ENCODE peak calls at places on chromosome 15, in four cellular contexts. One of them, this sample, is unnamed.

GRCh38 chr15:89459271-89460038 is 36.9 kb downstream of the RHCG start:
- DNase-seq in HepG2: peak; percentile 77
- DNase-seq in SK-N-SH: no peak
- DNase-seq in GM12891: no peak
- DNase-seq in this sample: no peak

GRCh38 chr15:40684381-40684780 is 10.6 kb upstream of the RAD51 start:
- DNase-seq in HepG2: no peak
- DNase-seq in SK-N-SH: no peak
- DNase-seq in GM12891: no peak
- DNase-seq in this sample: no peak

GRCh38 chr15:68113273-68113672 is 59.2 kb downstream of the PIAS1 start:
- DNase-seq in GM12891: no peak
- DNase-seq in SK-N-SH: peak; percentile 15
- DNase-seq in HepG2: peak; percentile 64
- DNase-seq in this sample: no peak

GRCh38 chr15:57865294-57865693 is 158.8 kb downstream of the POLR2M start:
- DNase-seq in GM12891: no peak
- DNase-seq in HepG2: no peak
- DNase-seq in SK-N-SH: peak; percentile 6
- DNase-seq in this sample: no peak

GRCh38 chr15:71083349-71083748 is 31.9 kb upstream of the THSD4 start:
- DNase-seq in SK-N-SH: no peak
- DNase-seq in GM12891: no peak
- DNase-seq in HepG2: no peak
- DNase-seq in this sample: no peak

GRCh38 chr15:50857763-50858162 is 50.7 kb upstream of the AP4E1 start:
- DNase-seq in SK-N-SH: no peak
- DNase-seq in GM12891: no peak
- DNase-seq in HepG2: no peak
- DNase-seq in this sample: no peak

GRCh38 chr15:49644364-49644794 is 23.5 kb downstream of the DTWD1 start:
- DNase-seq in GM12891: no peak
- DNase-seq in HepG2: no peak
- DNase-seq in SK-N-SH: no peak
- DNase-seq in this sample: no peak

GRCh38 chr15:68256675-68257450 is 20.7 kb upstream of the FEM1B start:
- DNase-seq in SK-N-SH: no peak
- DNase-seq in HepG2: peak; percentile 56
- DNase-seq in GM12891: peak; percentile 33
- DNase-seq in this sample: peak; percentile 33

GRCh38 chr15:29805043-29805707 is 17.1 kb downstream of the TJP1 start:
- DNase-seq in SK-N-SH: no peak
- DNase-seq in HepG2: peak; percentile 18
- DNase-seq in GM12891: no peak
- DNase-seq in this sample: no peak

GRCh38 chr15:41853191-41853590 is 14.5 kb downstream of the PLA2G4B start:
- DNase-seq in HepG2: no peak
- DNase-seq in SK-N-SH: no peak
- DNase-seq in GM12891: no peak
- DNase-seq in this sample: no peak

GRCh38 chr15:71732636-71733035 is 77.7 kb upstream of the NR2E3 start:
- DNase-seq in HepG2: peak; percentile 45
- DNase-seq in SK-N-SH: no peak
- DNase-seq in GM12891: no peak
- DNase-seq in this sample: no peak

GRCh38 chr15:40352221-40352901 is 1.5 kb downstream of the PHGR1 start:
- DNase-seq in SK-N-SH: no peak
- DNase-seq in HepG2: no peak
- DNase-seq in GM12891: no peak
- DNase-seq in this sample: no peak

GRCh38 chr15:77076325-77076915 is 5.5 kb upstream of the TSPAN3 start:
- DNase-seq in HepG2: no peak
- DNase-seq in GM12891: no peak
- DNase-seq in SK-N-SH: no peak
- DNase-seq in this sample: no peak

GRCh38 chr15:90142216-90143175 is 40.2 kb upstream of the IDH2 start:
- DNase-seq in SK-N-SH: no peak
- DNase-seq in GM12891: no peak
- DNase-seq in HepG2: no peak
- DNase-seq in this sample: no peak

GRCh38 chr15:40353697-40354096 is 2.9 kb downstream of the PHGR1 start:
- DNase-seq in HepG2: no peak
- DNase-seq in SK-N-SH: no peak
- DNase-seq in GM12891: no peak
- DNase-seq in this sample: no peak

GRCh38 chr15:37903932-37904493 is 30.4 kb upstream of the TMCO5A start:
- DNase-seq in HepG2: no peak
- DNase-seq in GM12891: no peak
- DNase-seq in SK-N-SH: peak; percentile 34
- DNase-seq in this sample: no peak

GRCh38 chr15:85793641-85794597 is 806 bp downstream of the KLHL25 start:
- DNase-seq in SK-N-SH: peak; percentile 73
- DNase-seq in HepG2: peak; percentile 28
- DNase-seq in GM12891: no peak
- DNase-seq in this sample: peak; percentile 53

GRCh38 chr15:91965501-91966180 is 112.1 kb downstream of the SLCO3A1 start:
- DNase-seq in HepG2: no peak
- DNase-seq in GM12891: no peak
- DNase-seq in SK-N-SH: no peak
- DNase-seq in this sample: no peak

GRCh38 chr15:92930061-92930460 is 29.9 kb downstream of the CHD2 start:
- DNase-seq in HepG2: no peak
- DNase-seq in GM12891: no peak
- DNase-seq in SK-N-SH: no peak
- DNase-seq in this sample: no peak

GRCh38 chr15:86772369-86773059 is 692.8 kb downstream of the AGBL1 start:
- DNase-seq in SK-N-SH: no peak
- DNase-seq in GM12891: no peak
- DNase-seq in HepG2: no peak
- DNase-seq in this sample: no peak

GRCh38 chr15:48671381-48672022 is 26.0 kb upstream of the FBN1 start:
- DNase-seq in SK-N-SH: no peak
- DNase-seq in GM12891: no peak
- DNase-seq in HepG2: no peak
- DNase-seq in this sample: no peak

GRCh38 chr15:31501074-31501473 is 174.4 kb downstream of the KLF13 start:
- DNase-seq in GM12891: no peak
- DNase-seq in SK-N-SH: no peak
- DNase-seq in HepG2: no peak
- DNase-seq in this sample: no peak

GRCh38 chr15:38378162-38378560 is 75.8 kb upstream of the FAM98B start:
- DNase-seq in GM12891: no peak
- DNase-seq in HepG2: no peak
- DNase-seq in SK-N-SH: no peak
- DNase-seq in this sample: no peak

GRCh38 chr15:41780266-41780665 is 6.0 kb downstream of the MAPKBP1 start:
- DNase-seq in GM12891: no peak
- DNase-seq in HepG2: peak; percentile 79
- DNase-seq in SK-N-SH: no peak
- DNase-seq in this sample: no peak

GRCh38 chr15:81331600-81331999 is 7.7 kb upstream of the STARD5 start:
- DNase-seq in GM12891: no peak
- DNase-seq in HepG2: no peak
- DNase-seq in SK-N-SH: no peak
- DNase-seq in this sample: no peak

GRCh38 chr15:47415539-47415971 is 301.8 kb upstream of the SEMA6D start:
- DNase-seq in GM12891: no peak
- DNase-seq in HepG2: peak; percentile 4
- DNase-seq in SK-N-SH: no peak
- DNase-seq in this sample: no peak

GRCh38 chr15:63880744-63881143 is 47.0 kb upstream of the HERC1 start:
- DNase-seq in GM12891: no peak
- DNase-seq in HepG2: no peak
- DNase-seq in SK-N-SH: no peak
- DNase-seq in this sample: no peak

GRCh38 chr15:91954211-91954804 is 100.8 kb downstream of the SLCO3A1 start:
- DNase-seq in SK-N-SH: no peak
- DNase-seq in GM12891: no peak
- DNase-seq in HepG2: no peak
- DNase-seq in this sample: no peak

GRCh38 chr15:91104111-91104510 is 4.1 kb downstream of the SV2B start:
- DNase-seq in SK-N-SH: no peak
- DNase-seq in GM12891: no peak
- DNase-seq in HepG2: no peak
- DNase-seq in this sample: no peak

GRCh38 chr15:73048624-73049295 is 3.5 kb upstream of the NEO1 start:
- DNase-seq in GM12891: no peak
- DNase-seq in SK-N-SH: no peak
- DNase-seq in HepG2: no peak
- DNase-seq in this sample: no peak

GRCh38 chr15:31304736-31305365 is 21.8 kb upstream of the KLF13 start:
- DNase-seq in HepG2: no peak
- DNase-seq in GM12891: no peak
- DNase-seq in SK-N-SH: peak; percentile 81
- DNase-seq in this sample: no peak

GRCh38 chr15:39585871-39586301 is 5.0 kb downstream of the THBS1 start:
- DNase-seq in HepG2: no peak
- DNase-seq in GM12891: no peak
- DNase-seq in SK-N-SH: no peak
- DNase-seq in this sample: no peak

GRCh38 chr15:84685304-84685703 is 27.3 kb upstream of the NMB start:
- DNase-seq in GM12891: no peak
- DNase-seq in SK-N-SH: no peak
- DNase-seq in HepG2: no peak
- DNase-seq in this sample: no peak

GRCh38 chr15:85579957-85580694 is 199.7 kb downstream of the AKAP13 start:
- DNase-seq in GM12891: no peak
- DNase-seq in HepG2: no peak
- DNase-seq in SK-N-SH: no peak
- DNase-seq in this sample: no peak

GRCh38 chr15:35724626-35725025 is 178.7 kb upstream of the DPH6 start:
- DNase-seq in HepG2: no peak
- DNase-seq in GM12891: no peak
- DNase-seq in SK-N-SH: no peak
- DNase-seq in this sample: no peak

GRCh38 chr15:31347067-31347975 is 20.7 kb downstream of the KLF13 start:
- DNase-seq in SK-N-SH: no peak
- DNase-seq in GM12891: no peak
- DNase-seq in HepG2: no peak
- DNase-seq in this sample: no peak

GRCh38 chr15:71656425-71656824 is 153.9 kb upstream of the NR2E3 start:
- DNase-seq in GM12891: no peak
- DNase-seq in SK-N-SH: no peak
- DNase-seq in HepG2: no peak
- DNase-seq in this sample: no peak

GRCh38 chr15:82566690-82567089 is 26.4 kb upstream of the RPS17 start:
- DNase-seq in HepG2: peak; percentile 7
- DNase-seq in GM12891: no peak
- DNase-seq in SK-N-SH: no peak
- DNase-seq in this sample: no peak

GRCh38 chr15:25061808-25062550 is 107.2 kb downstream of the SNRPN start:
- DNase-seq in HepG2: no peak
- DNase-seq in GM12891: no peak
- DNase-seq in SK-N-SH: no peak
- DNase-seq in this sample: no peak

GRCh38 chr15:25062551-25063430 is 108.0 kb downstream of the SNRPN start:
- DNase-seq in GM12891: no peak
- DNase-seq in SK-N-SH: no peak
- DNase-seq in HepG2: no peak
- DNase-seq in this sample: no peak

GRCh38 chr15:25059698-25060471 is 105.1 kb downstream of the SNRPN start:
- DNase-seq in SK-N-SH: no peak
- DNase-seq in GM12891: no peak
- DNase-seq in HepG2: no peak
- DNase-seq in this sample: no peak

GRCh38 chr15:25060472-25060803 is 105.7 kb downstream of the SNRPN start:
- DNase-seq in GM12891: no peak
- DNase-seq in HepG2: no peak
- DNase-seq in SK-N-SH: no peak
- DNase-seq in this sample: no peak

GRCh38 chr15:25060996-25061620 is 106.3 kb downstream of the SNRPN start:
- DNase-seq in HepG2: no peak
- DNase-seq in SK-N-SH: no peak
- DNase-seq in GM12891: no peak
- DNase-seq in this sample: no peak
- TF ChIP-seq TAF1 in HepG2: no peak
- TF ChIP-seq TAF1 in SK-N-SH: no peak
- TF ChIP-seq TAF1 in GM12891: no peak
- TF ChIP-seq TAF1 in this sample: no peak

GRCh38 chr15:52078197-52078875 is 34.2 kb downstream of the BCL2L10 start:
- DNase-seq in HepG2: peak; percentile 85
- DNase-seq in GM12891: no peak
- DNase-seq in SK-N-SH: no peak
- DNase-seq in this sample: no peak

GRCh38 chr15:52082197-52083036 is 30.2 kb downstream of the BCL2L10 start:
- DNase-seq in HepG2: no peak
- DNase-seq in GM12891: peak; percentile 30
- DNase-seq in SK-N-SH: no peak
- DNase-seq in this sample: no peak

GRCh38 chr15:52078876-52079700 is 33.5 kb downstream of the BCL2L10 start:
- DNase-seq in SK-N-SH: peak; percentile 71
- DNase-seq in GM12891: peak; percentile 41
- DNase-seq in HepG2: peak; percentile 59
- DNase-seq in this sample: peak; percentile 41

GRCh38 chr15:52080993-52081392 is 31.6 kb downstream of the BCL2L10 start:
- DNase-seq in GM12891: no peak
- DNase-seq in HepG2: no peak
- DNase-seq in SK-N-SH: no peak
- DNase-seq in this sample: no peak

GRCh38 chr15:52080031-52080430 is 32.5 kb downstream of the BCL2L10 start:
- DNase-seq in HepG2: no peak
- DNase-seq in SK-N-SH: no peak
- DNase-seq in GM12891: no peak
- DNase-seq in this sample: no peak
- TF ChIP-seq TAF1 in HepG2: no peak
- TF ChIP-seq TAF1 in SK-N-SH: no peak
- TF ChIP-seq TAF1 in GM12891: no peak
- TF ChIP-seq TAF1 in this sample: no peak

GRCh38 chr15:94075349-94075748 is 156.0 kb upstream of the MCTP2 start:
- DNase-seq in SK-N-SH: peak; percentile 17
- DNase-seq in GM12891: no peak
- DNase-seq in HepG2: no peak
- DNase-seq in this sample: no peak
- TF ChIP-seq TAF1 in SK-N-SH: no peak
- TF ChIP-seq TAF1 in GM12891: no peak
- TF ChIP-seq TAF1 in HepG2: no peak
- TF ChIP-seq TAF1 in this sample: no peak

DNA sequence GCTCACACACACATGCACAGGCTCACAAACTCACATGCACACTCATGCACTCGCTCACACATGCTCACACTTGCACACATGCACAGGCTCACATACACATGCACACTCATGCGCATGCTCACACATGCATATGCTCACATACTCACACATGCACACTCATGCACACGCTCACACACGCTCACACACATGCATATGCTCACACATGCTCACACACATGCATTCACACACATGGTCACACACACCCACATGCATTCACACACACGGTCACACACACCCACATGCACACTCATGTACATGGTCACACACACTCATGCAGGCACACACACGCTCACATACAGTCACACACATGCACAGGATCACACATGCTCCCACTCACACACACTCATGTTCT is 132.8 kb upstream of the SMAD3 start:
- DNase-seq in GM12891: no peak
- DNase-seq in SK-N-SH: no peak
- DNase-seq in HepG2: no peak
- DNase-seq in this sample: no peak
- TF ChIP-seq TAF1 in GM12891: no peak
- TF ChIP-seq TAF1 in SK-N-SH: no peak
- TF ChIP-seq TAF1 in HepG2: no peak
- TF ChIP-seq TAF1 in this sample: no peak

This sample was measured in GM12892.